ENCODE peak calls at places on chromosomes 16 and 17, in four cellular contexts. Y, R, U and T are unnamed samples.

GRCh38 chr16:83936581-83937165 is 16.4 kb upstream of the OSGIN1 start:
- DNase-seq in Y (no peak), R (no peak), U (no peak), T (no peak)

GRCh38 chr17:10205549-10206185 is 7.3 kb upstream of the GAS7 start:
- DNase-seq in Y (no peak), R (no peak), U (no peak), T (no peak)

GRCh38 chr17:82065193-82065637 is 389 bp downstream of the DUS1L start:
- DNase-seq in Y (peak; percentile 46), R (no peak), U (no peak), T (no peak)

GRCh38 chr16:49505556-49505955 is 132.0 kb downstream of the C16orf78 start:
- DNase-seq in Y (no peak), R (peak; percentile 11), U (no peak), T (peak; percentile 21)

GRCh38 chr16:89952049-89952448 is 3.5 kb downstream of the DEF8 start:
- DNase-seq in Y (no peak), R (no peak), U (no peak), T (no peak)

GRCh38 chr16:89476811-89477261 is 13.5 kb downstream of the ANKRD11 start:
- DNase-seq in Y (no peak), R (no peak), U (no peak), T (no peak)

GRCh38 chr16:89118361-89119061 is 24.9 kb downstream of the ACSF3 start:
- DNase-seq in Y (no peak), R (peak; percentile 46), U (no peak), T (peak; percentile 41)

GRCh38 chr17:82204831-82205719 is 7.6 kb downstream of the CCDC57 start:
- DNase-seq in Y (no peak), R (no peak), U (no peak), T (no peak)

GRCh38 chr16:87495578-87495977 is 2.8 kb upstream of the ZCCHC14 start:
- DNase-seq in Y (no peak), R (no peak), U (no peak), T (no peak)

GRCh38 chr17:81710514-81711308 is 1.4 kb upstream of the SLC25A10 start:
- DNase-seq in Y (no peak), R (peak; percentile 59), U (no peak), T (no peak)

GRCh38 chr17:42017866-42018200 is 594 bp upstream of the DNAJC7 start:
- DNase-seq in Y (no peak), R (no peak), U (no peak), T (no peak)

GRCh38 chr16:75105306-75106061 is 11.1 kb downstream of the LDHD start:
- DNase-seq in Y (no peak), R (no peak), U (no peak), T (peak; percentile 76)

GRCh38 chr17:43574348-43574747 is 28.2 kb upstream of the ETV4 start:
- DNase-seq in Y (no peak), R (no peak), U (no peak), T (no peak)

GRCh38 chr17:81553616-81554181 is 1.5 kb upstream of the FAAP100 start:
- DNase-seq in Y (no peak), R (peak; percentile 75), U (no peak), T (no peak)

GRCh38 chr16:30350134-30350871 is 4.8 kb downstream of the CD2BP2 start:
- DNase-seq in Y (no peak), R (no peak), U (no peak), T (no peak)

GRCh38 chr17:32588135-32588534 is 101.3 kb downstream of the CDK5R1 start:
- DNase-seq in Y (no peak), R (no peak), U (no peak), T (no peak)
- H3K27ac ChIP-seq in Y (no peak overlapping the region), R (no peak overlapping the region), U (no peak overlapping the region), T (no peak overlapping the region)

GRCh38 chr16:57781741-57782606 is 20.3 kb downstream of the KIFC3 start:
- DNase-seq in Y (no peak), R (no peak), U (no peak), T (peak; percentile 19)
- H3K4me3 ChIP-seq in Y (no peak overlapping the region), R (no peak overlapping the region), U (no peak overlapping the region), T (no peak overlapping the region)

DNA sequence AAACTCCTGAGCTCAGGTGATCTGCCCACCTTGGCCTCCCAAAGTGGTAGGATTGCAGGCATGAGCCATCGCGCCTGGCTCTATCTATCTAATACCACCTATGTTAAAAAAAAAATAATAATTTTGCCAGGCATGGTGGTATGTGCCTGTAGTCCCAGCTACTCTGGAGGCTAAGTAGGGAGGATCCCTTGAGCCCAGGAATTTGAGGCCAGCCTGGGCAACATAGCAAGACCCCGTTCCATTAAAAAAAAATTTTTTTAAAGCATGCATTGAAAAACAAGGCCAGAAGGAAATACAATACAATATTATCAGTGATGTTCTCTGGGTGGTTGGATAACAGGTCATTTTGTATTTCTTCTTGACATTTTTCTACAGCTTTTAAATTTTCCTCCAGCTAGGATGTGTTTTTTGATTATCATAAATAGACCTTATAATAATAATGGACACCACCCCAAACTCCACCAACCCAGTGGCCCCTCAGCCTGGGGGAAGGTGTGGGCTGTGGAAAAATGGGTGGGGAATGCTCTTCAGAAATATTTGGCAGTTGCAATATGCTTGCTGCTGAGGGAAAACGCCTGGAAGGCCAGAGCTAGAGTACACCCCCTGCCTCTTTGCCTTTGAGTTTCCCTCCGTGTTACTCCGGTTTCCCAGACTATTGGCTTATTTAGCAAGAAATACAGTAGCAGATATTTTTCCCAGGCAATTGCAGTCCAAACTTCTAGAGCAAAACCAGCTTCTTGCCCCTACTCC is 45.4 kb upstream of the HELZ start:
- DNase-seq in Y (no peak), R (no peak), U (no peak), T (no peak)
- H3K27ac ChIP-seq in Y (no peak overlapping the region), R (no peak overlapping the region), U (no peak overlapping the region), T (no peak overlapping the region)

GRCh38 chr16:67430504-67431076 is 331 bp upstream of the HSD11B2 start:
- DNase-seq in Y (peak; percentile 41), R (peak; percentile 79), U (peak; percentile 70), T (peak; percentile 64)
- H3K4me3 ChIP-seq in Y (peak overlapping the region; percentile 28), R (peak overlapping the region; percentile 57), U (peak overlapping the region; percentile 32), T (peak overlapping the region; percentile 56)

GRCh38 chr17:46025060-46025459 is 26.0 kb downstream of the STH start:
- DNase-seq in Y (no peak), R (no peak), U (no peak), T (no peak)
- H3K27ac ChIP-seq in Y (no peak overlapping the region), R (peak overlapping the region; percentile 77), U (no peak overlapping the region), T (peak overlapping the region; percentile 46)

GRCh38 chr16:31471875-31472558 is at the start of gene TGFB1I1:
- DNase-seq in Y (peak; percentile 60), R (no peak), U (no peak), T (no peak)
- H3K4me3 ChIP-seq in Y (peak within 1 kb of the TSS; percentile 65), R (peak within 1 kb of the TSS; percentile 50), U (peak within 1 kb of the TSS; percentile 55), T (peak within 1 kb of the TSS; percentile 64)

GRCh38 chr17:4986403-4986802 is 1.1 kb downstream of the CAMTA2 start:
- DNase-seq in Y (no peak), R (no peak), U (no peak), T (no peak)
- H3K27ac ChIP-seq in Y (peak overlapping the region; percentile 44), R (peak overlapping the region; percentile 82), U (peak overlapping the region; percentile 88), T (peak overlapping the region; percentile 96)